ENCODE peak calls at places on chromosome 7, in ten cellular contexts. V, U, W, R, K, Z, D, H, C and P are unnamed samples. For H3K9me3 and H3K36me3, the result is how much of the 10 kb centered on the place peaks cover.

GRCh38 chr7:76142861-76143260 is 58.8 kb upstream of the SRRM3 start:
- DNase-seq in W (no peak), R (no peak), K (no peak), C (no peak), U (no peak), Z (no peak), V (no peak), H (no peak), D (no peak), P (peak)

GRCh38 chr7:32145911-32146310 is 75.7 kb upstream of the PDE1C start:
- DNase-seq in U (no peak), K (no peak), H (no peak), D (no peak), Z (no peak), W (no peak), V (no peak), R (no peak), C (no peak), P (no peak)

GRCh38 chr7:117871778-117872538 is 1.3 kb downstream of the CTTNBP2 start:
- DNase-seq in C (peak), U (peak), V (peak), Z (no peak), W (no peak), R (no peak), H (no peak), K (peak), D (no peak), P (no peak)

GRCh38 chr7:155224116-155224811 is 73.4 kb upstream of the INSIG1 start:
- DNase-seq in R (no peak), Z (no peak), K (no peak), V (no peak), H (no peak), D (peak), U (no peak), C (no peak), W (no peak), P (no peak)

GRCh38 chr7:16891338-16891737 is 9.6 kb upstream of the AGR3 start:
- DNase-seq in V (no peak), W (no peak), R (peak), D (no peak), C (peak), K (no peak), H (no peak), U (no peak), Z (peak), P (peak)

GRCh38 chr7:93715234-93715633 is 140.7 kb upstream of the CALCR start:
- DNase-seq in Z (peak), H (peak), W (no peak), D (peak), R (no peak), K (peak), V (no peak), C (peak), U (peak), P (no peak)

GRCh38 chr7:142508251-142508650 is 241.0 kb upstream of the PRSS1 start:
- DNase-seq in H (no peak), K (no peak), V (no peak), R (peak), D (no peak), Z (peak), W (no peak), U (no peak), C (no peak), P (peak)

GRCh38 chr7:128178611-128179010 is 62.5 kb upstream of the LEP start:
- DNase-seq in V (no peak), Z (no peak), K (no peak), R (no peak), H (no peak), W (no peak), D (no peak), U (no peak), C (no peak), P (no peak)

GRCh38 chr7:100967292-100967863 is 2.0 kb upstream of the MUC12 start:
- DNase-seq in K (no peak), W (no peak), D (no peak), U (no peak), C (no peak), R (no peak), H (no peak), V (no peak), Z (no peak), P (no peak)

GRCh38 chr7:157565201-157565626 is 228.4 kb downstream of the DNAJB6 start:
- DNase-seq in D (peak), V (peak), H (no peak), C (no peak), Z (no peak), W (no peak), U (no peak), R (no peak), K (no peak), P (no peak)
- H3K9me3 ChIP-seq in D (under half), V (under half), H (under half), C (under half), Z (under half), W (under half), U (under half), R (under half), K (under half), P (under half)

GRCh38 chr7:90244565-90244908 is 437 bp upstream of the CFAP69 start:
- DNase-seq in C (no peak), V (no peak), U (no peak), K (no peak), D (no peak), H (no peak), W (no peak), Z (no peak), R (no peak), P (no peak)
- H3K4me3 ChIP-seq in C (peak), V (peak), U (peak), K (peak), D (peak), H (peak), W (peak), Z (peak), R (peak), P (peak)

GRCh38 chr7:135183478-135183877 is 13.0 kb upstream of the CYREN start:
- DNase-seq in R (no peak), H (no peak), U (no peak), K (no peak), C (no peak), V (no peak), D (no peak), W (no peak), Z (peak), P (no peak)
- H3K36me3 ChIP-seq in R (under half), H (under half), U (half or more), K (half or more), C (under half), V (under half), D (under half), W (under half), Z (half or more), P (under half)

GRCh38 chr7:63105978-63106377 is 892.7 kb upstream of the ZNF722 start:
- DNase-seq in R (no peak), H (no peak), Z (no peak), K (no peak), U (no peak), V (no peak), C (no peak), D (no peak), W (no peak), P (no peak)
- H3K9me3 ChIP-seq in R (under half), H (under half), Z (half or more), K (half or more), U (under half), V (under half), C (under half), D (under half), W (under half), P (under half)

GRCh38 chr7:74544706-74545469 is 91.2 kb downstream of the GTF2IRD1 start:
- DNase-seq in U (peak), H (no peak), W (no peak), K (no peak), C (peak), R (no peak), V (no peak), D (no peak), Z (peak), P (no peak)

GRCh38 chr7:74542558-74543117 is 88.9 kb downstream of the GTF2IRD1 start:
- DNase-seq in R (no peak), Z (peak), K (peak), H (no peak), W (no peak), C (peak), D (no peak), U (no peak), V (no peak), P (no peak)
- H3K4me3 ChIP-seq in R (no peak), Z (no peak), K (no peak), H (no peak), W (no peak), C (no peak), D (no peak), U (no peak), V (no peak), P (no peak)

GRCh38 chr7:99573257-99573656 is 14.8 kb downstream of the ZNF655 start:
- DNase-seq in H (no peak), C (no peak), V (no peak), Z (no peak), R (no peak), D (no peak), K (no peak), W (no peak), U (no peak), P (no peak)
- H3K36me3 ChIP-seq in H (under half), C (under half), V (under half), Z (half or more), R (under half), D (under half), K (half or more), W (under half), U (half or more), P (under half)

DNA sequence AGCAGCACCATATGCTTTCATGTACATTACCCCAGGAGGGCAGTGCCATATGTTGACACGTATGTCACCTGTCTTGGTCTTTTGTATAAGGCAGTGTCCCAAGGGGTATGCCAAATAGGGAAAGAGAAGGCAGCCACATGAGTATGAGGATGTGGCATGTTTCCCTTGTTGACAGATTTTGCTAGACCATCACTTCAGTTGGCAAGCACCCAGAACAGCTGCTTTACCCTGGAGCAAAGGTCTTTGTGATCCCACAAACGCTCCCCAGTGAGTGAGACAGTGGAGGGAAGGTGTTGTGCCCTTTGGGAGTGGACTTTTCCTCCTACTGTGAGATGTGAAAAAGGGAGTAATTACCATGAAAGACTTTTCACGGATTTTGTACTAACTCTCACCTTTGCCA is 350.1 kb downstream of the ETV1 start:
- DNase-seq in U (no peak), W (no peak), H (no peak), K (no peak), V (no peak), R (no peak), Z (no peak), D (no peak), C (no peak), P (no peak)
- H3K9me3 ChIP-seq in U (under half), W (under half), H (under half), K (under half), V (under half), R (under half), Z (under half), D (under half), C (under half), P (under half)